ENCODE peak calls at places on chromosomes 7 and 10, in five cellular contexts. One of them, this sample, is unnamed.

GRCh38 chr10:31020128-31020527 is 11.5 kb downstream of the ZNF438 start:
- DNase-seq in CD4-positive, alpha-beta T cell: no peak
- DNase-seq in naive thymus-derived CD4-positive, alpha-beta T cell: no peak
- DNase-seq in IMR-90: no peak
- DNase-seq in esophagus muscularis mucosa: no peak
- DNase-seq in this sample: no peak

GRCh38 chr7:29924006-29924405 is 65.6 kb downstream of the SCRN1 start:
- DNase-seq in CD4-positive, alpha-beta T cell: no peak
- DNase-seq in naive thymus-derived CD4-positive, alpha-beta T cell: no peak
- DNase-seq in IMR-90: no peak
- DNase-seq in esophagus muscularis mucosa: no peak
- DNase-seq in this sample: no peak

GRCh38 chr10:101495324-101495925 is 92.6 kb downstream of the POLL start:
- DNase-seq in CD4-positive, alpha-beta T cell: no peak
- DNase-seq in naive thymus-derived CD4-positive, alpha-beta T cell: no peak
- DNase-seq in IMR-90: peak
- DNase-seq in esophagus muscularis mucosa: no peak
- DNase-seq in this sample: no peak

GRCh38 chr10:11742779-11743298 is 657 bp downstream of the ECHDC3 start:
- DNase-seq in CD4-positive, alpha-beta T cell: no peak
- DNase-seq in naive thymus-derived CD4-positive, alpha-beta T cell: no peak
- DNase-seq in IMR-90: no peak
- DNase-seq in esophagus muscularis mucosa: no peak
- DNase-seq in this sample: no peak

GRCh38 chr10:34734918-34735317 is 80.2 kb downstream of the PARD3 start:
- DNase-seq in CD4-positive, alpha-beta T cell: no peak
- DNase-seq in naive thymus-derived CD4-positive, alpha-beta T cell: no peak
- DNase-seq in IMR-90: no peak
- DNase-seq in esophagus muscularis mucosa: no peak
- DNase-seq in this sample: no peak

GRCh38 chr10:33484787-33485186 is 150.3 kb upstream of the NRP1 start:
- DNase-seq in CD4-positive, alpha-beta T cell: no peak
- DNase-seq in naive thymus-derived CD4-positive, alpha-beta T cell: no peak
- DNase-seq in IMR-90: peak
- DNase-seq in esophagus muscularis mucosa: no peak
- DNase-seq in this sample: no peak

GRCh38 chr7:55250313-55250712 is 114.8 kb upstream of the LANCL2 start:
- DNase-seq in CD4-positive, alpha-beta T cell: no peak
- DNase-seq in naive thymus-derived CD4-positive, alpha-beta T cell: no peak
- DNase-seq in IMR-90: no peak
- DNase-seq in esophagus muscularis mucosa: peak
- DNase-seq in this sample: no peak

GRCh38 chr10:104589431-104589830 is 51.7 kb upstream of the SORCS3 start:
- DNase-seq in CD4-positive, alpha-beta T cell: no peak
- DNase-seq in naive thymus-derived CD4-positive, alpha-beta T cell: no peak
- DNase-seq in IMR-90: no peak
- DNase-seq in esophagus muscularis mucosa: peak
- DNase-seq in this sample: no peak

GRCh38 chr7:30795161-30795943 is 24.1 kb downstream of the MINDY4 start:
- DNase-seq in CD4-positive, alpha-beta T cell: no peak
- DNase-seq in naive thymus-derived CD4-positive, alpha-beta T cell: no peak
- DNase-seq in IMR-90: no peak
- DNase-seq in esophagus muscularis mucosa: peak
- DNase-seq in this sample: no peak

GRCh38 chr10:68668231-68668630 is 52.8 kb upstream of the CCAR1 start:
- DNase-seq in CD4-positive, alpha-beta T cell: no peak
- DNase-seq in naive thymus-derived CD4-positive, alpha-beta T cell: no peak
- DNase-seq in IMR-90: no peak
- DNase-seq in esophagus muscularis mucosa: no peak
- DNase-seq in this sample: no peak

GRCh38 chr10:68665841-68666240 is 55.2 kb upstream of the CCAR1 start:
- DNase-seq in CD4-positive, alpha-beta T cell: no peak
- DNase-seq in naive thymus-derived CD4-positive, alpha-beta T cell: no peak
- DNase-seq in IMR-90: peak
- DNase-seq in esophagus muscularis mucosa: no peak
- DNase-seq in this sample: peak

GRCh38 chr10:68668972-68669371 is 52.1 kb upstream of the CCAR1 start:
- DNase-seq in CD4-positive, alpha-beta T cell: no peak
- DNase-seq in naive thymus-derived CD4-positive, alpha-beta T cell: no peak
- DNase-seq in IMR-90: no peak
- DNase-seq in esophagus muscularis mucosa: no peak
- DNase-seq in this sample: no peak

GRCh38 chr10:68666280-68666760 is 54.7 kb upstream of the CCAR1 start:
- DNase-seq in CD4-positive, alpha-beta T cell: no peak
- DNase-seq in naive thymus-derived CD4-positive, alpha-beta T cell: no peak
- DNase-seq in IMR-90: peak
- DNase-seq in esophagus muscularis mucosa: no peak
- DNase-seq in this sample: no peak
- H3K27ac ChIP-seq in CD4-positive, alpha-beta T cell: no peak
- H3K27ac ChIP-seq in naive thymus-derived CD4-positive, alpha-beta T cell: no peak
- H3K27ac ChIP-seq in IMR-90: peak
- H3K27ac ChIP-seq in esophagus muscularis mucosa: no peak
- H3K27ac ChIP-seq in this sample: no peak

DNA sequence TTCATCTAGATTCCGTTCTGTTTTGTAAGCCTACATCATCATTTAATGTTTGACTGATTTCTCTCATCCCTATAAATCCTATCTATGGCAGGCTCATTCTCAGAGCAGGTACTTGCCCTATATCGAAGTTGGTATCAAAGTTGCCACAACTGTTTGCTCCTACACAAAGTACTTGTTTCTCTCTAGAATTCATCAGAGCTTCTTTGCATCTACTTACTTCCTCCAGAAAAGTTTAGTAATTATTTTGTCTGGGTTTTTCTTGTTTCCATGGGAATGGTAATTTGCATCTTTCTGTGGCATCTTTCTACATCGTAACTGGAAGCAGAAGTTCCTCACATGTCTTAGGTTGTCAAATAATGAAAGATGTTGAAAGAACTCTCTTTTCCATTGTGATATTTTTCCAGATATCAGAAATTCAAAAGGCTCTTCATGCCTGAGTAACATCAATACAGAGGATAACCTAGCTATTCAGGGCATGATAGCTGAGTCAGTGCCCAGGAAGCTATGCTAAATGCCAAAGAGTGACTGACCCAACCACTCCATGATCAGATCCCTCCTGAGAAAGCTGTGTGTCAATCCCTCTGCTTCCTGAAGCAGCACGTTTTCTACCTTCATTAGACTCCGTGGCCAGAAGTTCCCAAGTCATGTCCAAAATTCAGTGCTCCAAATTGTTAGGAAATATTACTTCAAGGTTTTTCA is 216.3 kb downstream of the VTI1A start:
- DNase-seq in CD4-positive, alpha-beta T cell: no peak
- DNase-seq in naive thymus-derived CD4-positive, alpha-beta T cell: no peak
- DNase-seq in IMR-90: peak
- DNase-seq in esophagus muscularis mucosa: no peak
- DNase-seq in this sample: no peak
- H3K27ac ChIP-seq in CD4-positive, alpha-beta T cell: no peak
- H3K27ac ChIP-seq in naive thymus-derived CD4-positive, alpha-beta T cell: no peak
- H3K27ac ChIP-seq in IMR-90: no peak
- H3K27ac ChIP-seq in esophagus muscularis mucosa: no peak
- H3K27ac ChIP-seq in this sample: no peak

DNA sequence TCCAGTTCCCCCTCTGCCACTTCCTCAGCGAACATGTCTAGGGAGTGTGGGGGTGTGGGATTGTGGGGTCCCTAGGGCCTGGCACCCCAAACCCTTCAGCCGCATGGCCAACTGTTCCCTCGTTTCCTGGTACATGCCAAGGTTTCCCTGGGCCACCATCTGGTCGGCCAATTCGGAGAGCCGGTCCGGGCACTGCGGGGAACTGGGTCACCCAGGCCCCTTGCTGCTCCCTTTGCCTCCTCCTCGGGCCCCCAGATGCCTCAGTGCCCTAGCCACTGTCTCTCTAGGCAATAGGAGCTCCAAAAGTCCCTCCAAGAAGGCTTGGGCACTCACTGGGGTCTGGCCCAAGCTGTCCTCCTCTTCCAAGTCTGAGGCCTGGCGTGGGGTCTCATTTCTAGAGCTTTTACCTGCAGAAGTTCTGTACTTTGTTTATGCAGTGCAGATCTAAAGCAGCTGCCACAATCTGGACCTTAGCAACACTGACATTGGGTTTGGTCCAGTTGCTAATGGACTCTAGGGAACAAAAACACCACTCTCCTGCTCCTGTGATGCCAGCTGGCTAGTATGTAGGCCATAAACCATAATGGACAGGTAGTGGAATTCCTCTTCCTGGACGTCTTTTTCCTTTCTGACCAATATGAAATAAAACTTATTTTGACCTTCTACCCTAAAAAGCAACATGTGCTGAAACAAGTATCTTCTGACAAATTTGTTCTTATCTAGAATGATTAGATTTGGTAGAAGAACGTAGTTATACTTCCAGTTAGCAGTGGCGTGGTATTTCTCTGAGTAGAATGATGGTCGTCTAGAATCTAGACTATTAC is 172.9 kb downstream of the LRRC4 start:
- DNase-seq in CD4-positive, alpha-beta T cell: no peak
- DNase-seq in naive thymus-derived CD4-positive, alpha-beta T cell: no peak
- DNase-seq in IMR-90: no peak
- DNase-seq in esophagus muscularis mucosa: no peak
- DNase-seq in this sample: no peak
- H3K27ac ChIP-seq in CD4-positive, alpha-beta T cell: no peak
- H3K27ac ChIP-seq in naive thymus-derived CD4-positive, alpha-beta T cell: no peak
- H3K27ac ChIP-seq in IMR-90: no peak
- H3K27ac ChIP-seq in esophagus muscularis mucosa: no peak
- H3K27ac ChIP-seq in this sample: no peak

DNA sequence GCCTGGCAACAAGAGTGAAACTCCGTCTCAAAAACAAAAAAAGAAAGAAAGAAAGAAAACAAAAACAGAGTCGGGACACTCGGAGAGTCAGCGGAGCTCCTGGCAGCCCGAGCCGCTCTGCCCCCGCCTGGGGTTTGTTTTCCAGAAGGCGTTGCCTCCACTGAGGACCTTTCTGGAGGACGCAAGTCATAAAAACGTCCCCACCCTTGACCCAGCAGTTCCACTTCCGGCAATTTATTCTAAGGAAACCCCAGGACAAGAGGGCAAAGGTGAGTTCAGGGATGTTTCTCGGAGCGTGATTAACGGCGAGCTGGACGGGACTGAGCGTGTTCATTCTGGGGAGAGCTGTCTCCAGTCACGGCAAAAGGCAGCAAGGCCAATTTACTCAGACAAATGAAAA is 27.0 kb upstream of the SUN1 start:
- DNase-seq in CD4-positive, alpha-beta T cell: no peak
- DNase-seq in naive thymus-derived CD4-positive, alpha-beta T cell: no peak
- DNase-seq in IMR-90: no peak
- DNase-seq in esophagus muscularis mucosa: no peak
- DNase-seq in this sample: no peak
- H3K27ac ChIP-seq in CD4-positive, alpha-beta T cell: no peak
- H3K27ac ChIP-seq in naive thymus-derived CD4-positive, alpha-beta T cell: no peak
- H3K27ac ChIP-seq in IMR-90: no peak
- H3K27ac ChIP-seq in esophagus muscularis mucosa: peak
- H3K27ac ChIP-seq in this sample: no peak

GRCh38 chr7:141312828-141313521 is 238.2 kb upstream of the AGK start:
- DNase-seq in CD4-positive, alpha-beta T cell: no peak
- DNase-seq in naive thymus-derived CD4-positive, alpha-beta T cell: no peak
- DNase-seq in IMR-90: no peak
- DNase-seq in esophagus muscularis mucosa: no peak
- DNase-seq in this sample: no peak
- H3K27ac ChIP-seq in CD4-positive, alpha-beta T cell: no peak
- H3K27ac ChIP-seq in naive thymus-derived CD4-positive, alpha-beta T cell: no peak
- H3K27ac ChIP-seq in IMR-90: no peak
- H3K27ac ChIP-seq in esophagus muscularis mucosa: no peak
- H3K27ac ChIP-seq in this sample: no peak

GRCh38 chr10:95456486-95456885 is 104.7 kb downstream of the SORBS1 start:
- DNase-seq in CD4-positive, alpha-beta T cell: no peak
- DNase-seq in naive thymus-derived CD4-positive, alpha-beta T cell: no peak
- DNase-seq in IMR-90: no peak
- DNase-seq in esophagus muscularis mucosa: no peak
- DNase-seq in this sample: no peak
- H3K27ac ChIP-seq in CD4-positive, alpha-beta T cell: no peak
- H3K27ac ChIP-seq in naive thymus-derived CD4-positive, alpha-beta T cell: no peak
- H3K27ac ChIP-seq in IMR-90: no peak
- H3K27ac ChIP-seq in esophagus muscularis mucosa: peak
- H3K27ac ChIP-seq in this sample: no peak

GRCh38 chr10:84244651-84245270 is at the start of gene RGR:
- DNase-seq in CD4-positive, alpha-beta T cell: no peak
- DNase-seq in naive thymus-derived CD4-positive, alpha-beta T cell: no peak
- DNase-seq in IMR-90: no peak
- DNase-seq in esophagus muscularis mucosa: no peak
- DNase-seq in this sample: no peak
- H3K27ac ChIP-seq in CD4-positive, alpha-beta T cell: no peak
- H3K27ac ChIP-seq in naive thymus-derived CD4-positive, alpha-beta T cell: no peak
- H3K27ac ChIP-seq in IMR-90: no peak
- H3K27ac ChIP-seq in esophagus muscularis mucosa: peak
- H3K27ac ChIP-seq in this sample: no peak